ENCODE peak calls at places on chromosomes 13 and 19, in nine cellular contexts. I is neural crest cell; O is WTC11; D is EL; J is tibial nerve; W is activated naive CD4-positive, alpha-beta T cell; L is stimulated activated CD4-positive, alpha-beta T cell treated with anti-CD3 and anti-CD28 coated beads, Interleukin-4, amount 100 ng/mL, for 24 hours; A is HEK293T; X is A549. Y is an unnamed sample.

GRCh38 chr19:23070353-23070781 is 46.5 kb upstream of the ZNF730 start:
- DNase-seq in I (no peak), O (peak), D (peak), J (no peak), W (no peak), L (no peak), A (no peak), X (no peak), Y (no peak)

GRCh38 chr19:46481187-46481586 is 9.8 kb upstream of the PNMA8A start:
- DNase-seq in I (no peak), O (no peak), D (no peak), J (no peak), W (no peak), L (no peak), A (no peak), X (no peak), Y (no peak)

GRCh38 chr13:43797869-43798268 is 11.1 kb upstream of the ENOX1 start:
- DNase-seq in I (no peak), O (no peak), D (no peak), J (no peak), W (no peak), L (no peak), A (no peak), X (no peak), Y (no peak)

GRCh38 chr13:67134322-67135129 is 95.6 kb downstream of the PCDH9 start:
- DNase-seq in I (no peak), O (no peak), D (no peak), J (no peak), W (no peak), L (no peak), A (peak), X (no peak), Y (no peak)

GRCh38 chr19:48329167-48329891 is 4.0 kb downstream of the EMP3 start:
- DNase-seq in I (no peak), O (peak), D (peak), J (no peak), W (no peak), L (peak), A (no peak), X (no peak), Y (no peak)

GRCh38 chr13:72399351-72399750 is 328.1 kb downstream of the MZT1 start:
- DNase-seq in I (no peak), O (no peak), D (no peak), J (no peak), W (no peak), L (no peak), A (no peak), X (no peak), Y (no peak)

GRCh38 chr19:2540646-2541454 is 64.9 kb downstream of the GADD45B start:
- DNase-seq in I (peak), O (peak), D (peak), J (peak), W (no peak), L (no peak), A (no peak), X (peak), Y (peak)

GRCh38 chr19:51448745-51449093 is 9.5 kb downstream of the SIGLEC8 start:
- DNase-seq in I (no peak), O (no peak), D (no peak), J (no peak), W (no peak), L (no peak), A (no peak), X (no peak), Y (no peak)

GRCh38 chr19:54190942-54191670 is at the start of gene TSEN34:
- DNase-seq in I (peak), O (peak), D (peak), J (peak), W (peak), L (peak), A (peak), X (no peak), Y (no peak)

Y was measured in kidney epithelial cell.